ENCODE peak calls at places on chromosomes 11 and 22, in four cellular contexts. One of them, this sample, is unnamed.

GRCh38 chr11:117045956-117046355 is 52.3 kb downstream of the SIK3 start:
- DNase-seq in NCI-H1436: no peak
- DNase-seq in neuronal stem cell: no peak
- DNase-seq in H54: no peak
- DNase-seq in this sample: peak

GRCh38 chr11:10351768-10352641 is 47.1 kb downstream of the ADM start:
- DNase-seq in NCI-H1436: peak
- DNase-seq in neuronal stem cell: peak
- DNase-seq in H54: peak
- DNase-seq in this sample: peak

GRCh38 chr11:68584097-68584496 is 100.2 kb upstream of the GAL start:
- DNase-seq in NCI-H1436: no peak
- DNase-seq in neuronal stem cell: peak
- DNase-seq in H54: peak
- DNase-seq in this sample: no peak

GRCh38 chr11:36622431-36623136 is 24.5 kb upstream of the RAG2 start:
- DNase-seq in NCI-H1436: peak
- DNase-seq in neuronal stem cell: no peak
- DNase-seq in H54: peak
- DNase-seq in this sample: no peak

GRCh38 chr11:9662273-9662672 is 1.6 kb upstream of the SWAP70 start:
- DNase-seq in NCI-H1436: no peak
- DNase-seq in neuronal stem cell: no peak
- DNase-seq in H54: no peak
- DNase-seq in this sample: no peak

GRCh38 chr11:124897681-124898680 is at the start of gene ROBO4:
- DNase-seq in NCI-H1436: no peak
- DNase-seq in neuronal stem cell: no peak
- DNase-seq in H54: no peak
- DNase-seq in this sample: no peak

GRCh38 chr22:29078036-29078868 is 5.4 kb downstream of the KREMEN1 start:
- DNase-seq in NCI-H1436: no peak
- DNase-seq in neuronal stem cell: no peak
- DNase-seq in H54: no peak
- DNase-seq in this sample: peak

GRCh38 chr22:43867839-43868652 is 5.7 kb upstream of the SULT4A1 start:
- DNase-seq in NCI-H1436: no peak
- DNase-seq in neuronal stem cell: peak
- DNase-seq in H54: peak
- DNase-seq in this sample: no peak

GRCh38 chr11:134503104-134503503 is 91.1 kb upstream of the B3GAT1 start:
- DNase-seq in NCI-H1436: no peak
- DNase-seq in neuronal stem cell: no peak
- DNase-seq in H54: no peak
- DNase-seq in this sample: no peak

GRCh38 chr11:103800406-103801114 is 235.9 kb upstream of the DDI1 start:
- DNase-seq in NCI-H1436: no peak
- DNase-seq in neuronal stem cell: no peak
- DNase-seq in H54: no peak
- DNase-seq in this sample: no peak

GRCh38 chr22:19632671-19633148 is 81.6 kb upstream of the SEPTIN5 start:
- DNase-seq in NCI-H1436: no peak
- DNase-seq in neuronal stem cell: no peak
- DNase-seq in H54: no peak
- DNase-seq in this sample: no peak

GRCh38 chr11:33724644-33725035 is 11.6 kb downstream of the CD59 start:
- DNase-seq in NCI-H1436: no peak
- DNase-seq in neuronal stem cell: no peak
- DNase-seq in H54: no peak
- DNase-seq in this sample: no peak

GRCh38 chr11:75328426-75329277 is 22.8 kb downstream of the ARRB1 start:
- DNase-seq in NCI-H1436: peak
- DNase-seq in neuronal stem cell: peak
- DNase-seq in H54: peak
- DNase-seq in this sample: peak

GRCh38 chr22:42317691-42318547 is 47.5 kb upstream of the TCF20 start:
- DNase-seq in NCI-H1436: peak
- DNase-seq in neuronal stem cell: no peak
- DNase-seq in H54: no peak
- DNase-seq in this sample: peak

GRCh38 chr22:36942561-36942960 is 29.1 kb downstream of the CSF2RB start:
- DNase-seq in NCI-H1436: no peak
- DNase-seq in neuronal stem cell: no peak
- DNase-seq in H54: no peak
- DNase-seq in this sample: no peak

GRCh38 chr11:93020248-93021088 is 51.0 kb downstream of the MTNR1B start:
- DNase-seq in NCI-H1436: peak
- DNase-seq in neuronal stem cell: peak
- DNase-seq in H54: no peak
- DNase-seq in this sample: no peak

GRCh38 chr11:18063131-18063530 is 17.1 kb upstream of the TPH1 start:
- DNase-seq in NCI-H1436: no peak
- DNase-seq in neuronal stem cell: no peak
- DNase-seq in H54: no peak
- DNase-seq in this sample: peak

GRCh38 chr11:96197221-96197620 is 145.8 kb downstream of the MAML2 start:
- DNase-seq in NCI-H1436: no peak
- DNase-seq in neuronal stem cell: no peak
- DNase-seq in H54: no peak
- DNase-seq in this sample: no peak

GRCh38 chr11:11732116-11732515 is 109.7 kb upstream of the USP47 start:
- DNase-seq in NCI-H1436: no peak
- DNase-seq in neuronal stem cell: no peak
- DNase-seq in H54: no peak
- DNase-seq in this sample: no peak

GRCh38 chr11:28535677-28536076 is 427.5 kb downstream of the METTL15 start:
- DNase-seq in NCI-H1436: no peak
- DNase-seq in neuronal stem cell: no peak
- DNase-seq in H54: no peak
- DNase-seq in this sample: no peak

GRCh38 chr11:112042161-112042960 is 17.2 kb downstream of the DLAT start:
- DNase-seq in NCI-H1436: no peak
- DNase-seq in neuronal stem cell: no peak
- DNase-seq in H54: no peak
- DNase-seq in this sample: no peak

GRCh38 chr11:74540270-74540669 is 46.7 kb upstream of the LIPT2 start:
- DNase-seq in NCI-H1436: no peak
- DNase-seq in neuronal stem cell: no peak
- DNase-seq in H54: no peak
- DNase-seq in this sample: no peak

GRCh38 chr22:40498454-40499186 is 128.2 kb downstream of the SGSM3 start:
- DNase-seq in NCI-H1436: no peak
- DNase-seq in neuronal stem cell: no peak
- DNase-seq in H54: peak
- DNase-seq in this sample: peak

GRCh38 chr11:8775341-8776133 is 92.9 kb downstream of the RPL27A start:
- DNase-seq in NCI-H1436: no peak
- DNase-seq in neuronal stem cell: no peak
- DNase-seq in H54: no peak
- DNase-seq in this sample: no peak

GRCh38 chr11:11910541-11910940 is 68.8 kb downstream of the USP47 start:
- DNase-seq in NCI-H1436: no peak
- DNase-seq in neuronal stem cell: no peak
- DNase-seq in H54: no peak
- DNase-seq in this sample: no peak

GRCh38 chr11:64762916-64763803 is 3.4 kb upstream of the PYGM start:
- DNase-seq in NCI-H1436: no peak
- DNase-seq in neuronal stem cell: no peak
- DNase-seq in H54: no peak
- DNase-seq in this sample: no peak

GRCh38 chr22:43308451-43309235 is 34.5 kb downstream of the SCUBE1 start:
- DNase-seq in NCI-H1436: peak
- DNase-seq in neuronal stem cell: no peak
- DNase-seq in H54: no peak
- DNase-seq in this sample: peak

GRCh38 chr11:11780843-11781242 is 60.9 kb upstream of the USP47 start:
- DNase-seq in NCI-H1436: no peak
- DNase-seq in neuronal stem cell: no peak
- DNase-seq in H54: no peak
- DNase-seq in this sample: peak

GRCh38 chr22:45969414-45969799 is 7.6 kb downstream of the WNT7B start:
- DNase-seq in NCI-H1436: no peak
- DNase-seq in neuronal stem cell: no peak
- DNase-seq in H54: no peak
- DNase-seq in this sample: no peak

GRCh38 chr11:33753304-33753703 is 17.1 kb upstream of the CD59 start:
- DNase-seq in NCI-H1436: no peak
- DNase-seq in neuronal stem cell: no peak
- DNase-seq in H54: no peak
- DNase-seq in this sample: no peak

GRCh38 chr22:39282642-39283311 is 36.6 kb downstream of the RPL3 start:
- DNase-seq in NCI-H1436: no peak
- DNase-seq in neuronal stem cell: no peak
- DNase-seq in H54: no peak
- DNase-seq in this sample: no peak

GRCh38 chr11:76701701-76702100 is 31.2 kb upstream of the LRRC32 start:
- DNase-seq in NCI-H1436: no peak
- DNase-seq in neuronal stem cell: no peak
- DNase-seq in H54: peak
- DNase-seq in this sample: no peak

GRCh38 chr11:65505434-65506315 is 6.8 kb downstream of the MALAT1 start:
- DNase-seq in NCI-H1436: no peak
- DNase-seq in neuronal stem cell: no peak
- DNase-seq in H54: no peak
- DNase-seq in this sample: no peak

This sample was measured in NCI-H2029 treated with DMSO at 0.1 percent for 48 hours.